ENCODE peak calls at places on chromosome 16, in nine cellular contexts. U is H9, D is GM23338, K is OCI-LY7, E is neural progenitor cell, J is DND-41, L is A549, P is PC-3, N is GM12878. I is an unnamed sample.

GRCh38 chr16:48978501-48978900 is 303.1 kb downstream of the CBLN1 start:
- DNase-seq in K (no peak), J (no peak), L (no peak), E (no peak), N (no peak), U (no peak), P (no peak), D (no peak), I (peak; percentile 31)

GRCh38 chr16:89646906-89647305 is 10.6 kb downstream of the CHMP1A start:
- DNase-seq in U (no peak), D (no peak), E (no peak), L (no peak), P (peak; percentile 42), N (no peak), J (no peak), K (no peak), I (peak; percentile 71)

GRCh38 chr16:14658063-14658462 is 25.3 kb downstream of the BFAR start:
- DNase-seq in J (peak; percentile 16), E (no peak), D (no peak), K (peak; percentile 63), P (no peak), N (peak; percentile 71), U (no peak), L (no peak), I (peak; percentile 67)

GRCh38 chr16:13680021-13680672 is 239.8 kb upstream of the ERCC4 start:
- DNase-seq in E (no peak), J (no peak), P (no peak), N (no peak), U (no peak), K (no peak), D (peak; percentile 3), L (no peak), I (no peak)

GRCh38 chr16:54843424-54843750 is 87.3 kb upstream of the IRX5 start:
- DNase-seq in L (no peak), N (no peak), U (no peak), J (no peak), D (no peak), E (no peak), K (no peak), P (no peak), I (peak; percentile 37)

GRCh38 chr16:9437115-9437514 is 345.7 kb downstream of the HAPSTR1 start:
- DNase-seq in L (no peak), D (peak; percentile 33), P (peak; percentile 2), N (no peak), U (peak; percentile 53), J (no peak), K (peak; percentile 8), E (peak; percentile 43), I (no peak)

GRCh38 chr16:28181557-28181914 is 30.2 kb downstream of the XPO6 start:
- DNase-seq in D (no peak), U (no peak), J (no peak), E (no peak), N (no peak), L (peak; percentile 55), K (no peak), P (peak; percentile 61), I (peak; percentile 84)

GRCh38 chr16:88456356-88457292 is 3.5 kb downstream of the ZFPM1 start:
- DNase-seq in D (no peak), U (no peak), K (peak; percentile 49), E (no peak), L (no peak), P (no peak), N (no peak), J (peak; percentile 54), I (peak; percentile 14)

GRCh38 chr16:14405611-14406537 is 224.2 kb downstream of the PARN start:
- DNase-seq in P (peak; percentile 16), D (peak; percentile 89), L (no peak), E (peak; percentile 53), U (peak; percentile 96), N (peak; percentile 77), K (peak; percentile 78), J (peak; percentile 19), I (no peak)

GRCh38 chr16:3459401-3460090 is 16.1 kb downstream of the NAA60 start:
- DNase-seq in J (peak; percentile 27), K (no peak), D (peak; percentile 87), L (no peak), P (peak; percentile 3), E (peak; percentile 44), U (no peak), N (no peak), I (no peak)

GRCh38 chr16:86581458-86581857 is 3.1 kb downstream of the FOXL1 start:
- DNase-seq in P (no peak), K (no peak), N (no peak), L (no peak), D (no peak), J (no peak), U (no peak), E (no peak), I (no peak)

GRCh38 chr16:69165584-69165983 is 21.4 kb upstream of the SNTB2 start:
- DNase-seq in N (no peak), D (no peak), J (no peak), L (no peak), U (no peak), E (no peak), P (no peak), K (no peak), I (no peak)

GRCh38 chr16:87484487-87485331 is 8.1 kb downstream of the ZCCHC14 start:
- DNase-seq in U (no peak), D (no peak), J (no peak), K (no peak), E (no peak), N (no peak), P (no peak), L (no peak), I (no peak)

GRCh38 chr16:85197611-85198566 is 85.6 kb upstream of the CIBAR2 start:
- DNase-seq in P (no peak), D (no peak), U (no peak), L (no peak), N (no peak), K (no peak), J (no peak), E (no peak), I (no peak)

GRCh38 chr16:85200471-85201278 is 88.4 kb upstream of the CIBAR2 start:
- DNase-seq in L (no peak), P (no peak), U (no peak), D (no peak), J (no peak), N (no peak), E (no peak), K (no peak), I (peak; percentile 58)

GRCh38 chr16:85199069-85199725 is 86.9 kb upstream of the CIBAR2 start:
- DNase-seq in N (no peak), D (no peak), K (no peak), U (no peak), P (no peak), E (no peak), L (no peak), J (no peak), I (no peak)

GRCh38 chr16:85201566-85201965 is 89.3 kb upstream of the CIBAR2 start:
- DNase-seq in U (no peak), L (no peak), K (no peak), N (no peak), J (no peak), D (no peak), E (peak; percentile 39), P (no peak), I (no peak)

GRCh38 chr16:85199880-85200279 is 87.6 kb upstream of the CIBAR2 start:
- DNase-seq in P (no peak), K (no peak), E (no peak), D (no peak), U (no peak), J (no peak), N (no peak), L (no peak), I (no peak)
- H3K4me2 ChIP-seq in P (no peak overlapping the region), K (no peak overlapping the region), E (no peak overlapping the region), D (no peak overlapping the region), U (no peak overlapping the region), J (no peak overlapping the region), N (no peak overlapping the region), L (no peak overlapping the region), I (no peak overlapping the region)

GRCh38 chr16:2428787-2429036 is 535 bp upstream of the CCNF start:
- DNase-seq in J (no peak), P (no peak), K (no peak), E (no peak), L (no peak), D (no peak), U (no peak), N (no peak), I (no peak)

GRCh38 chr16:2427526-2427925 is 1.7 kb upstream of the CCNF start:
- DNase-seq in K (no peak), N (no peak), P (no peak), L (no peak), E (no peak), J (no peak), D (no peak), U (no peak), I (no peak)

GRCh38 chr16:2426941-2427361 is 2.3 kb upstream of the CCNF start:
- DNase-seq in N (no peak), D (no peak), J (no peak), K (no peak), E (no peak), P (peak; percentile 41), L (no peak), U (no peak), I (peak; percentile 27)

GRCh38 chr16:2429037-2429770 is at the start of gene CCNF:
- DNase-seq in J (peak; percentile 99), U (peak; percentile 98), D (peak; percentile 98), N (peak; percentile 71), K (peak; percentile 97), E (peak; percentile 99), L (peak; percentile 96), P (peak; percentile 91), I (peak; percentile 92)

GRCh38 chr16:2428051-2428786 is 1.0 kb upstream of the CCNF start:
- DNase-seq in L (no peak), P (peak; percentile 22), K (peak; percentile 51), D (peak; percentile 58), N (no peak), J (no peak), U (peak; percentile 76), E (peak; percentile 64), I (peak; percentile 20)
- TF ChIP-seq CTCF in L (no peak), P (peak; percentile 34), K (peak; percentile 46), D (peak; percentile 56), N (peak; percentile 28), J (no peak), U (peak; percentile 47), E (peak; percentile 18), I (no peak)

GRCh38 chr16:72073831-72074230 is 10.8 kb downstream of the HPR start:
- DNase-seq in N (no peak), P (no peak), E (no peak), K (no peak), D (no peak), J (no peak), U (no peak), L (no peak), I (no peak)
- H3K27ac ChIP-seq in N (no peak overlapping the region), P (no peak overlapping the region), E (no peak overlapping the region), K (no peak overlapping the region), D (no peak overlapping the region), J (no peak overlapping the region), U (no peak overlapping the region), L (no peak overlapping the region), I (no peak overlapping the region)

GRCh38 chr16:82248257-82248656 is 78.2 kb upstream of the MPHOSPH6 start:
- DNase-seq in E (no peak), L (no peak), P (no peak), K (no peak), N (no peak), U (no peak), D (no peak), J (no peak), I (no peak)

GRCh38 chr16:82252582-82252981 is 82.6 kb upstream of the MPHOSPH6 start:
- DNase-seq in U (no peak), K (no peak), J (no peak), E (no peak), L (no peak), D (no peak), P (no peak), N (no peak), I (no peak)

GRCh38 chr16:82248677-82249076 is 78.7 kb upstream of the MPHOSPH6 start:
- DNase-seq in K (no peak), N (no peak), E (no peak), D (no peak), P (no peak), U (no peak), J (no peak), L (no peak), I (no peak)
- H3K4me2 ChIP-seq in K (no peak overlapping the region), N (no peak overlapping the region), E (no peak overlapping the region), D (no peak overlapping the region), P (no peak overlapping the region), U (no peak overlapping the region), J (no peak overlapping the region), L (no peak overlapping the region), I (no peak overlapping the region)

I was measured in mammary epithelial cell.